ENCODE peak calls at places on chromosomes 1 and 21, in ten cellular contexts. T, H, F, D, C, G, Z, L, S and K are unnamed samples.

GRCh38 chr1:14949836-14950674 is 203.5 kb upstream of the TMEM51 start:
- DNase-seq in T (no peak), H (no peak), F (no peak), D (no peak), C (no peak), G (no peak), Z (no peak), L (no peak), S (no peak), K (no peak)

GRCh38 chr1:17148950-17149608 is 29.8 kb upstream of the PADI2 start:
- DNase-seq in T (no peak), H (no peak), F (no peak), D (no peak), C (no peak), G (no peak), Z (no peak), L (no peak), S (no peak), K (no peak)

GRCh38 chr1:43996733-43997115 is 5.3 kb downstream of the CCDC24 start:
- DNase-seq in T (no peak), H (no peak), F (no peak), D (no peak), C (no peak), G (no peak), Z (no peak), L (no peak), S (no peak), K (no peak)

GRCh38 chr1:161013591-161014513 is 7.1 kb downstream of the F11R start:
- DNase-seq in T (peak), H (no peak), F (peak), D (peak), C (no peak), G (no peak), Z (peak), L (peak), S (no peak), K (peak)

GRCh38 chr1:208047476-208047934 is 136.6 kb upstream of the CD34 start:
- DNase-seq in T (peak), H (no peak), F (no peak), D (peak), C (no peak), G (no peak), Z (peak), L (peak), S (no peak), K (no peak)

GRCh38 chr21:41098076-41098475 is 69.9 kb upstream of the BACE2 start:
- DNase-seq in T (no peak), H (no peak), F (no peak), D (no peak), C (no peak), G (no peak), Z (no peak), L (no peak), S (no peak), K (no peak)

GRCh38 chr1:223031690-223032601 is 111.1 kb downstream of the TLR5 start:
- DNase-seq in T (peak), H (peak), F (peak), D (peak), C (peak), G (no peak), Z (no peak), L (no peak), S (no peak), K (no peak)

GRCh38 chr21:33011462-33011861 is 14.3 kb upstream of the OLIG2 start:
- DNase-seq in T (peak), H (peak), F (no peak), D (no peak), C (peak), G (no peak), Z (no peak), L (no peak), S (no peak), K (no peak)

GRCh38 chr1:206725053-206725963 is 40.6 kb downstream of the MAPKAPK2 start:
- DNase-seq in T (no peak), H (peak), F (peak), D (no peak), C (no peak), G (no peak), Z (peak), L (peak), S (no peak), K (no peak)

GRCh38 chr1:82818596-82818995 is 1017.9 kb downstream of the ADGRL2 start:
- DNase-seq in T (no peak), H (no peak), F (no peak), D (no peak), C (no peak), G (peak), Z (no peak), L (no peak), S (peak), K (no peak)

GRCh38 chr1:34930702-34931071 is 1.2 kb upstream of the DLGAP3 start:
- DNase-seq in T (no peak), H (no peak), F (no peak), D (no peak), C (no peak), G (no peak), Z (no peak), L (no peak), S (no peak), K (no peak)

GRCh38 chr1:236795757-236796719 is 946 bp downstream of the MTR start:
- DNase-seq in T (no peak), H (no peak), F (peak), D (peak), C (peak), G (no peak), Z (no peak), L (no peak), S (no peak), K (peak)

GRCh38 chr1:165512817-165513216 is 31.0 kb upstream of the LRRC52 start:
- DNase-seq in T (no peak), H (no peak), F (no peak), D (no peak), C (no peak), G (no peak), Z (no peak), L (no peak), S (no peak), K (no peak)

GRCh38 chr1:212291505-212292134 is 6.4 kb downstream of the PPP2R5A start:
- DNase-seq in T (no peak), H (no peak), F (peak), D (no peak), C (peak), G (peak), Z (no peak), L (no peak), S (peak), K (no peak)

GRCh38 chr21:38359090-38359489 is 102.3 kb downstream of the KCNJ15 start:
- DNase-seq in T (no peak), H (no peak), F (no peak), D (no peak), C (no peak), G (no peak), Z (no peak), L (no peak), S (no peak), K (no peak)

GRCh38 chr1:174969977-174970376 is 29.8 kb upstream of the CACYBP start:
- DNase-seq in T (no peak), H (no peak), F (no peak), D (no peak), C (no peak), G (no peak), Z (no peak), L (no peak), S (no peak), K (no peak)

GRCh38 chr1:234611153-234611798 is 1.3 kb upstream of the IRF2BP2 start:
- DNase-seq in T (peak), H (no peak), F (peak), D (peak), C (peak), G (peak), Z (no peak), L (no peak), S (peak), K (no peak)

GRCh38 chr1:181779343-181779742 is 282.2 kb downstream of the ZNF648 start:
- DNase-seq in T (no peak), H (no peak), F (no peak), D (no peak), C (no peak), G (no peak), Z (no peak), L (no peak), S (no peak), K (no peak)

GRCh38 chr1:211133393-211133840 is 531 bp downstream of the KCNH1 start:
- DNase-seq in T (no peak), H (peak), F (no peak), D (no peak), C (peak), G (no peak), Z (no peak), L (no peak), S (peak), K (no peak)

GRCh38 chr1:204147392-204148097 is 4.3 kb downstream of the ETNK2 start:
- DNase-seq in T (no peak), H (no peak), F (no peak), D (no peak), C (no peak), G (no peak), Z (no peak), L (no peak), S (no peak), K (no peak)

GRCh38 chr1:81738902-81739301 is 61.8 kb upstream of the ADGRL2 start:
- DNase-seq in T (no peak), H (no peak), F (no peak), D (no peak), C (no peak), G (no peak), Z (no peak), L (no peak), S (no peak), K (no peak)

GRCh38 chr1:16082283-16083038 is 9.0 kb upstream of the FAM131C start:
- DNase-seq in T (no peak), H (no peak), F (no peak), D (peak), C (peak), G (no peak), Z (peak), L (peak), S (no peak), K (peak)

GRCh38 chr21:32921632-32922230 is 104.0 kb upstream of the OLIG2 start:
- DNase-seq in T (no peak), H (peak), F (no peak), D (no peak), C (no peak), G (peak), Z (peak), L (peak), S (no peak), K (no peak)

GRCh38 chr1:22018583-22019559 is 17.4 kb downstream of the CELA3A start:
- DNase-seq in T (peak), H (peak), F (peak), D (no peak), C (peak), G (no peak), Z (no peak), L (peak), S (no peak), K (peak)

GRCh38 chr1:43337588-43337987 is at the start of gene MPL:
- DNase-seq in T (no peak), H (no peak), F (no peak), D (no peak), C (no peak), G (no peak), Z (peak), L (no peak), S (no peak), K (no peak)

GRCh38 chr1:56081151-56081550 is 498.2 kb downstream of the PLPP3 start:
- DNase-seq in T (peak), H (no peak), F (no peak), D (peak), C (no peak), G (no peak), Z (no peak), L (peak), S (no peak), K (no peak)

GRCh38 chr1:20900056-20900455 is 112.9 kb upstream of the HP1BP3 start:
- DNase-seq in T (no peak), H (no peak), F (no peak), D (no peak), C (no peak), G (no peak), Z (no peak), L (no peak), S (no peak), K (no peak)

GRCh38 chr1:244826712-244827111 is 8.7 kb upstream of the COX20 start:
- DNase-seq in T (no peak), H (no peak), F (no peak), D (no peak), C (no peak), G (no peak), Z (no peak), L (no peak), S (no peak), K (no peak)

GRCh38 chr1:200891774-200892157 is 2.9 kb upstream of the INAVA start:
- DNase-seq in T (no peak), H (no peak), F (no peak), D (no peak), C (no peak), G (no peak), Z (no peak), L (peak), S (no peak), K (no peak)

GRCh38 chr1:30759718-30760281 is 2.2 kb upstream of the LAPTM5 start:
- DNase-seq in T (no peak), H (peak), F (no peak), D (no peak), C (no peak), G (no peak), Z (no peak), L (peak), S (no peak), K (no peak)

GRCh38 chr21:45542242-45542666 is at the start of gene SLC19A1:
- DNase-seq in T (no peak), H (peak), F (peak), D (peak), C (no peak), G (no peak), Z (peak), L (peak), S (no peak), K (peak)

GRCh38 chr21:44519346-44520325 is 20.4 kb downstream of the KRTAP10-1 start:
- DNase-seq in T (no peak), H (no peak), F (no peak), D (no peak), C (no peak), G (no peak), Z (peak), L (no peak), S (no peak), K (no peak)